ENCODE peak calls at places on chromosomes 12 and 14, in nine cellular contexts. One of them, this sample, is unnamed.

GRCh38 chr12:90627180-90627896 is 327.6 kb downstream of the CCER1 start:
- DNase-seq in stimulated activated CD8-positive, alpha-beta memory T cell treated with anti-CD3 and anti-CD28 coated beads, Interleukin-4, amount 100 ng/mL, for 1 hour: no peak
- DNase-seq in CD8-positive, alpha-beta memory T cell: no peak
- DNase-seq in HFFc6: no peak
- DNase-seq in DMS153: no peak
- DNase-seq in ovary: no peak
- DNase-seq in substantia nigra: no peak
- DNase-seq in WTC11: no peak
- DNase-seq in HFF-Myc: no peak
- DNase-seq in this sample: no peak

GRCh38 chr12:21659383-21659782 is 1.7 kb upstream of the LDHB start:
- DNase-seq in HFF-Myc: no peak
- DNase-seq in CD8-positive, alpha-beta memory T cell: no peak
- DNase-seq in WTC11: no peak
- DNase-seq in DMS153: no peak
- DNase-seq in stimulated activated CD8-positive, alpha-beta memory T cell treated with anti-CD3 and anti-CD28 coated beads, Interleukin-4, amount 100 ng/mL, for 1 hour: no peak
- DNase-seq in HFFc6: no peak
- DNase-seq in substantia nigra: no peak
- DNase-seq in ovary: no peak
- DNase-seq in this sample: no peak

GRCh38 chr12:69490920-69491643 is 20.9 kb downstream of the FRS2 start:
- DNase-seq in substantia nigra: no peak
- DNase-seq in CD8-positive, alpha-beta memory T cell: no peak
- DNase-seq in HFF-Myc: no peak
- DNase-seq in stimulated activated CD8-positive, alpha-beta memory T cell treated with anti-CD3 and anti-CD28 coated beads, Interleukin-4, amount 100 ng/mL, for 1 hour: no peak
- DNase-seq in DMS153: no peak
- DNase-seq in WTC11: no peak
- DNase-seq in ovary: no peak
- DNase-seq in HFFc6: no peak
- DNase-seq in this sample: no peak

GRCh38 chr12:386651-387050 is 2.5 kb downstream of the KDM5A start:
- DNase-seq in ovary: no peak
- DNase-seq in HFFc6: peak; percentile 36
- DNase-seq in DMS153: no peak
- DNase-seq in HFF-Myc: no peak
- DNase-seq in WTC11: no peak
- DNase-seq in stimulated activated CD8-positive, alpha-beta memory T cell treated with anti-CD3 and anti-CD28 coated beads, Interleukin-4, amount 100 ng/mL, for 1 hour: no peak
- DNase-seq in substantia nigra: no peak
- DNase-seq in CD8-positive, alpha-beta memory T cell: no peak
- DNase-seq in this sample: no peak

GRCh38 chr14:89093083-89093482 is 268.6 kb downstream of the TTC8 start:
- DNase-seq in HFF-Myc: no peak
- DNase-seq in ovary: no peak
- DNase-seq in DMS153: no peak
- DNase-seq in substantia nigra: no peak
- DNase-seq in HFFc6: peak; percentile 8
- DNase-seq in stimulated activated CD8-positive, alpha-beta memory T cell treated with anti-CD3 and anti-CD28 coated beads, Interleukin-4, amount 100 ng/mL, for 1 hour: no peak
- DNase-seq in CD8-positive, alpha-beta memory T cell: no peak
- DNase-seq in WTC11: no peak
- DNase-seq in this sample: no peak

GRCh38 chr14:23145794-23146422 is 26.9 kb upstream of the CEBPE start:
- DNase-seq in substantia nigra: no peak
- DNase-seq in WTC11: no peak
- DNase-seq in HFFc6: no peak
- DNase-seq in HFF-Myc: no peak
- DNase-seq in DMS153: no peak
- DNase-seq in stimulated activated CD8-positive, alpha-beta memory T cell treated with anti-CD3 and anti-CD28 coated beads, Interleukin-4, amount 100 ng/mL, for 1 hour: no peak
- DNase-seq in ovary: no peak
- DNase-seq in CD8-positive, alpha-beta memory T cell: no peak
- DNase-seq in this sample: no peak

GRCh38 chr14:54087376-54087775 is 130.8 kb upstream of the BMP4 start:
- DNase-seq in HFF-Myc: no peak
- DNase-seq in ovary: no peak
- DNase-seq in WTC11: no peak
- DNase-seq in HFFc6: no peak
- DNase-seq in substantia nigra: no peak
- DNase-seq in CD8-positive, alpha-beta memory T cell: no peak
- DNase-seq in stimulated activated CD8-positive, alpha-beta memory T cell treated with anti-CD3 and anti-CD28 coated beads, Interleukin-4, amount 100 ng/mL, for 1 hour: no peak
- DNase-seq in DMS153: no peak
- DNase-seq in this sample: no peak

GRCh38 chr12:59861635-59862034 is 265.8 kb downstream of the SLC16A7 start:
- DNase-seq in stimulated activated CD8-positive, alpha-beta memory T cell treated with anti-CD3 and anti-CD28 coated beads, Interleukin-4, amount 100 ng/mL, for 1 hour: no peak
- DNase-seq in substantia nigra: no peak
- DNase-seq in CD8-positive, alpha-beta memory T cell: no peak
- DNase-seq in ovary: no peak
- DNase-seq in DMS153: no peak
- DNase-seq in HFFc6: no peak
- DNase-seq in HFF-Myc: no peak
- DNase-seq in WTC11: no peak
- DNase-seq in this sample: no peak

GRCh38 chr12:100381379-100381778 is 24.5 kb downstream of the SLC17A8 start:
- DNase-seq in ovary: no peak
- DNase-seq in DMS153: no peak
- DNase-seq in CD8-positive, alpha-beta memory T cell: no peak
- DNase-seq in substantia nigra: no peak
- DNase-seq in stimulated activated CD8-positive, alpha-beta memory T cell treated with anti-CD3 and anti-CD28 coated beads, Interleukin-4, amount 100 ng/mL, for 1 hour: no peak
- DNase-seq in HFF-Myc: no peak
- DNase-seq in HFFc6: no peak
- DNase-seq in WTC11: no peak
- DNase-seq in this sample: no peak

GRCh38 chr14:69323266-69323966 is 63.5 kb downstream of the GALNT16 start:
- DNase-seq in HFF-Myc: no peak
- DNase-seq in DMS153: no peak
- DNase-seq in CD8-positive, alpha-beta memory T cell: no peak
- DNase-seq in substantia nigra: no peak
- DNase-seq in WTC11: peak; percentile 8
- DNase-seq in HFFc6: no peak
- DNase-seq in ovary: no peak
- DNase-seq in stimulated activated CD8-positive, alpha-beta memory T cell treated with anti-CD3 and anti-CD28 coated beads, Interleukin-4, amount 100 ng/mL, for 1 hour: no peak
- DNase-seq in this sample: no peak

GRCh38 chr14:45906257-45906656 is 653.3 kb upstream of the MIS18BP1 start:
- DNase-seq in CD8-positive, alpha-beta memory T cell: no peak
- DNase-seq in HFF-Myc: no peak
- DNase-seq in WTC11: no peak
- DNase-seq in ovary: no peak
- DNase-seq in stimulated activated CD8-positive, alpha-beta memory T cell treated with anti-CD3 and anti-CD28 coated beads, Interleukin-4, amount 100 ng/mL, for 1 hour: no peak
- DNase-seq in HFFc6: no peak
- DNase-seq in substantia nigra: no peak
- DNase-seq in DMS153: no peak
- DNase-seq in this sample: no peak

GRCh38 chr12:105721051-105721825 is 390.7 kb downstream of the C12orf75 start:
- DNase-seq in substantia nigra: no peak
- DNase-seq in WTC11: no peak
- DNase-seq in stimulated activated CD8-positive, alpha-beta memory T cell treated with anti-CD3 and anti-CD28 coated beads, Interleukin-4, amount 100 ng/mL, for 1 hour: no peak
- DNase-seq in CD8-positive, alpha-beta memory T cell: no peak
- DNase-seq in ovary: no peak
- DNase-seq in HFFc6: no peak
- DNase-seq in DMS153: peak; percentile 66
- DNase-seq in HFF-Myc: no peak
- DNase-seq in this sample: no peak

GRCh38 chr12:19437996-19438395 is 1.3 kb upstream of the AEBP2 start:
- DNase-seq in stimulated activated CD8-positive, alpha-beta memory T cell treated with anti-CD3 and anti-CD28 coated beads, Interleukin-4, amount 100 ng/mL, for 1 hour: no peak
- DNase-seq in WTC11: no peak
- DNase-seq in ovary: no peak
- DNase-seq in HFFc6: peak; percentile 25
- DNase-seq in substantia nigra: no peak
- DNase-seq in HFF-Myc: no peak
- DNase-seq in CD8-positive, alpha-beta memory T cell: no peak
- DNase-seq in DMS153: no peak
- DNase-seq in this sample: no peak